ENCODE peak calls at places on chromosomes 4 and X, in five cellular contexts. E is mesenchymal stem cell, Y is mesendoderm, J is IMR-90, F is neuronal stem cell. K is an unnamed sample.

GRCh38 chr4:23241408-23241807 is 548.7 kb downstream of the GBA3 start:
- DNase-seq in E (no peak), Y (no peak), J (no peak), F (no peak), K (no peak)

GRCh38 chrX:72713130-72713529 is 976 bp downstream of the PHKA1 start:
- DNase-seq in E (no peak), Y (no peak), J (no peak), F (no peak), K (no peak)

GRCh38 chrX:112197845-112198244 is 115.3 kb upstream of the TRPC5 start:
- DNase-seq in E (no peak), Y (no peak), J (no peak), F (no peak), K (no peak)

GRCh38 chr4:13700196-13701140 is 72.9 kb upstream of the BOD1L1 start:
- DNase-seq in E (no peak), Y (no peak), J (peak; percentile 91), F (no peak), K (no peak)

GRCh38 chr4:184680698-184681097 is 31.2 kb downstream of the PRIMPOL start:
- DNase-seq in E (no peak), Y (no peak), J (no peak), F (no peak), K (no peak)

GRCh38 chrX:75609361-75609760 is 86.5 kb upstream of the ZDHHC15 start:
- DNase-seq in E (no peak), Y (no peak), J (no peak), F (no peak), K (no peak)

GRCh38 chr4:82891728-82892466 is 944 bp upstream of the SEC31A start:
- DNase-seq in E (peak; percentile 55), Y (peak; percentile 52), J (peak; percentile 35), F (no peak), K (no peak)

GRCh38 chr4:132227349-132228165 is 921.5 kb upstream of the PCDH10 start:
- DNase-seq in E (peak; percentile 78), Y (peak; percentile 73), J (peak; percentile 2), F (no peak), K (peak; percentile 69)

GRCh38 chrX:136725446-136726104 is 55.2 kb downstream of the ARHGEF6 start:
- DNase-seq in E (peak; percentile 43), Y (no peak), J (peak; percentile 72), F (no peak), K (no peak)

GRCh38 chrX:115189646-115190635 is 731 bp downstream of the RBMXL3 start:
- DNase-seq in E (no peak), Y (no peak), J (no peak), F (no peak), K (no peak)

GRCh38 chr4:8842614-8843013 is 29.0 kb downstream of the HMX1 start:
- DNase-seq in E (no peak), Y (no peak), J (no peak), F (no peak), K (no peak)

GRCh38 chr4:89539797-89540711 is 232.5 kb upstream of the GPRIN3 start:
- DNase-seq in E (peak; percentile 62), Y (peak; percentile 13), J (peak; percentile 21), F (no peak), K (no peak)

GRCh38 chrX:149272690-149273463 is 232.2 kb downstream of the IDS start:
- DNase-seq in E (no peak), Y (no peak), J (no peak), F (no peak), K (no peak)

GRCh38 chrX:39633293-39633692 is 464.5 kb downstream of the BCOR start:
- DNase-seq in E (peak; percentile 86), Y (no peak), J (no peak), F (no peak), K (no peak)

GRCh38 chrX:133415276-133416105 is at the start of gene GPC4:
- DNase-seq in E (peak; percentile 67), Y (peak; percentile 85), J (no peak), F (peak; percentile 51), K (peak; percentile 79)

GRCh38 chrX:25007059-25008053 is 8.4 kb downstream of the ARX start:
- DNase-seq in E (no peak), Y (peak; percentile 26), J (no peak), F (no peak), K (no peak)

GRCh38 chrX:87664381-87664780 is 146.8 kb downstream of the KLHL4 start:
- DNase-seq in E (peak; percentile 21), Y (no peak), J (peak; percentile 8), F (peak; percentile 0), K (no peak)

GRCh38 chr4:170623899-170624298 is 534.1 kb upstream of the AADAT start:
- DNase-seq in E (no peak), Y (no peak), J (no peak), F (no peak), K (no peak)

GRCh38 chr4:67575232-67575888 is 16.8 kb downstream of the STAP1 start:
- DNase-seq in E (no peak), Y (peak; percentile 8), J (no peak), F (no peak), K (no peak)

GRCh38 chrX:129961180-129962083 is 21.0 kb upstream of the BCORL1 start:
- DNase-seq in E (peak; percentile 35), Y (peak; percentile 81), J (no peak), F (no peak), K (no peak)

GRCh38 chr4:24373662-24374061 is 210.7 kb downstream of the DHX15 start:
- DNase-seq in E (no peak), Y (no peak), J (no peak), F (no peak), K (no peak)

GRCh38 chr4:147479817-147480216 is 1.1 kb upstream of the EDNRA start:
- DNase-seq in E (peak; percentile 49), Y (no peak), J (peak; percentile 47), F (no peak), K (no peak)

GRCh38 chr4:60201052-60201673 is 999.0 kb upstream of the ADGRL3 start:
- DNase-seq in E (peak; percentile 61), Y (peak; percentile 55), J (peak; percentile 28), F (peak; percentile 54), K (peak; percentile 77)

GRCh38 chr4:90842960-90843359 is 715.8 kb downstream of the CCSER1 start:
- DNase-seq in E (no peak), Y (no peak), J (no peak), F (no peak), K (no peak)

GRCh38 chrX:18422886-18423285 is 2.5 kb upstream of the CDKL5 start:
- DNase-seq in E (no peak), Y (no peak), J (peak; percentile 24), F (no peak), K (no peak)

GRCh38 chrX:18428006-18428405 is 2.6 kb downstream of the CDKL5 start:
- DNase-seq in E (no peak), Y (no peak), J (no peak), F (no peak), K (no peak)

GRCh38 chrX:18426004-18426320 is 554 bp downstream of the CDKL5 start:
- DNase-seq in E (no peak), Y (no peak), J (no peak), F (no peak), K (no peak)

GRCh38 chrX:18424482-18425198 is 768 bp upstream of the CDKL5 start:
- DNase-seq in E (peak; percentile 63), Y (peak; percentile 52), J (peak; percentile 70), F (no peak), K (no peak)

GRCh38 chrX:18425199-18426003 is at the start of gene CDKL5:
- DNase-seq in E (peak; percentile 95), Y (peak; percentile 98), J (peak; percentile 96), F (peak; percentile 93), K (peak; percentile 91)
- H2BK5ac ChIP-seq in E (no peak within 1 kb of the TSS), Y (no peak within 1 kb of the TSS), J (peak within 1 kb of the TSS; percentile 79), F (no peak within 1 kb of the TSS), K (peak within 1 kb of the TSS; percentile 77)

GRCh38 chr4:177079327-177079726 is 230.3 kb upstream of the NEIL3 start:
- DNase-seq in E (no peak), Y (peak; percentile 3), J (no peak), F (no peak), K (no peak)
- H2BK5ac ChIP-seq in E (no peak overlapping the region), Y (no peak overlapping the region), J (no peak overlapping the region), F (no peak overlapping the region), K (no peak overlapping the region)

GRCh38 chr4:120683902-120684540 is 238.5 kb downstream of the PRDM5 start:
- DNase-seq in E (peak; percentile 48), Y (no peak), J (no peak), F (no peak), K (no peak)

GRCh38 chr4:120680647-120681228 is 241.8 kb downstream of the PRDM5 start:
- DNase-seq in E (no peak), Y (no peak), J (no peak), F (no peak), K (no peak)

GRCh38 chr4:120682981-120683380 is 239.5 kb downstream of the PRDM5 start:
- DNase-seq in E (no peak), Y (no peak), J (no peak), F (no peak), K (no peak)

GRCh38 chr4:120688791-120689190 is 233.7 kb downstream of the PRDM5 start:
- DNase-seq in E (no peak), Y (no peak), J (no peak), F (no peak), K (no peak)

GRCh38 chr4:120685756-120686278 is 236.7 kb downstream of the PRDM5 start:
- DNase-seq in E (no peak), Y (peak; percentile 16), J (no peak), F (no peak), K (no peak)
- H2BK5ac ChIP-seq in E (no peak overlapping the region), Y (no peak overlapping the region), J (no peak overlapping the region), F (no peak overlapping the region), K (no peak overlapping the region)

GRCh38 chr4:96739101-96739500 is 899.2 kb downstream of the PDHA2 start:
- DNase-seq in E (no peak), Y (no peak), J (no peak), F (no peak), K (no peak)

DNA sequence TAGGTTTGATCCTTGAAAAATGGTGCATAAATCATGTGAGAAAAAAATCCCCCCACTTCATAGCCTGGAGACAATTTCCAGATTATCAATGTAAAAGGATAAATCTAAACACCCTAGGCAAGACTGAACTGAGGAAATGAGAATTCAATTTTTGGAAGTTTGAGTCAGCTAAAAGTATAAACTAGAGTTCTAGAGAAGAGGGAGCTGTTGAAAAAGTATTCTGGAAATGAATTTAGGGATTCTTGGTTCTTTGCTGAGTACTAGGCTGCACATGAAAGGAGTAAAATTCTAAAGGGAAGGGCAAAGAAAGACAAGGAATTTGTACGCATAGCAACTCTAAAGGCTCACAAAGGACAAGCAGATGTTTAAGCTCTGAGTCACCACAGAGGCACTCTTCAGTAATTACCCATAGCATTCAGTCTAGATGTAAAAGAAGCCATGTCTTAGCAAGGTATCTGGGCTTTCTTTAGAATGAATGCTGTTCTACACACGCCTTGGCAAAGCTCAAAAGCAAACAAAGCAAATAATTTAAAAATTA is 896.5 kb downstream of the PDHA2 start:
- DNase-seq in E (peak; percentile 73), Y (peak; percentile 97), J (no peak), F (peak; percentile 79), K (no peak)
- H2BK5ac ChIP-seq in E (no peak overlapping the region), Y (no peak overlapping the region), J (no peak overlapping the region), F (no peak overlapping the region), K (peak overlapping the region; percentile 46)

GRCh38 chr4:118353452-118353851 is 649 bp upstream of the PRSS12 start:
- DNase-seq in E (no peak), Y (peak; percentile 23), J (no peak), F (no peak), K (no peak)
- H2BK5ac ChIP-seq in E (no peak overlapping the region), Y (no peak overlapping the region), J (peak overlapping the region; percentile 71), F (no peak overlapping the region), K (no peak overlapping the region)

K was measured in H1.